ENCODE peak calls at places on chromosomes 2 and 18, in five cellular contexts. One of them, this sample, is unnamed.
A peak's percentile ranks its signal among the peaks of the same experiment; 100 is the strongest.

GRCh38 chr2:95043300-95043786 is 17.8 kb downstream of the MAL start:
- DNase-seq in transverse colon: peak; percentile 53
- DNase-seq in SK-N-SH: no peak
- DNase-seq in stomach: peak; percentile 85
- DNase-seq in left ventricle myocardium inferior: peak; percentile 92
- DNase-seq in this sample: no peak

GRCh38 chr18:78741381-78742340 is 238.0 kb upstream of the SALL3 start:
- DNase-seq in transverse colon: no peak
- DNase-seq in left ventricle myocardium inferior: no peak
- DNase-seq in stomach: peak; percentile 22
- DNase-seq in SK-N-SH: no peak
- DNase-seq in this sample: no peak

GRCh38 chr2:233446121-233446520 is 91.8 kb downstream of the DGKD start:
- DNase-seq in transverse colon: no peak
- DNase-seq in left ventricle myocardium inferior: no peak
- DNase-seq in stomach: no peak
- DNase-seq in SK-N-SH: no peak
- DNase-seq in this sample: peak; percentile 9

GRCh38 chr2:18754286-18754685 is 164.9 kb upstream of the NT5C1B start:
- DNase-seq in SK-N-SH: no peak
- DNase-seq in stomach: no peak
- DNase-seq in left ventricle myocardium inferior: no peak
- DNase-seq in transverse colon: no peak
- DNase-seq in this sample: no peak

GRCh38 chr2:105114551-105114950 is 76.7 kb downstream of the MRPS9 start:
- DNase-seq in transverse colon: no peak
- DNase-seq in left ventricle myocardium inferior: no peak
- DNase-seq in stomach: no peak
- DNase-seq in SK-N-SH: peak; percentile 81
- DNase-seq in this sample: no peak

GRCh38 chr2:185738679-185739472 is at the start of gene FSIP2:
- DNase-seq in left ventricle myocardium inferior: peak; percentile 30
- DNase-seq in transverse colon: peak; percentile 73
- DNase-seq in SK-N-SH: no peak
- DNase-seq in stomach: peak; percentile 70
- DNase-seq in this sample: peak; percentile 65

GRCh38 chr2:132999421-132999820 is 329.4 kb upstream of the LYPD1 start:
- DNase-seq in left ventricle myocardium inferior: no peak
- DNase-seq in transverse colon: no peak
- DNase-seq in stomach: no peak
- DNase-seq in SK-N-SH: no peak
- DNase-seq in this sample: no peak

GRCh38 chr2:37344453-37345361 is at the start of gene QPCT:
- DNase-seq in transverse colon: peak; percentile 69
- DNase-seq in SK-N-SH: peak; percentile 88
- DNase-seq in left ventricle myocardium inferior: peak; percentile 53
- DNase-seq in stomach: peak; percentile 43
- DNase-seq in this sample: peak; percentile 93

GRCh38 chr18:78764544-78764943 is 215.1 kb upstream of the SALL3 start:
- DNase-seq in stomach: no peak
- DNase-seq in transverse colon: no peak
- DNase-seq in SK-N-SH: no peak
- DNase-seq in left ventricle myocardium inferior: no peak
- DNase-seq in this sample: no peak

GRCh38 chr2:212539145-212539880 is 711 bp upstream of the ERBB4 start:
- DNase-seq in left ventricle myocardium inferior: peak; percentile 64
- DNase-seq in stomach: peak; percentile 35
- DNase-seq in transverse colon: no peak
- DNase-seq in SK-N-SH: peak; percentile 62
- DNase-seq in this sample: peak; percentile 65

GRCh38 chr18:74645717-74646116 is 48.0 kb downstream of the ZNF407 start:
- DNase-seq in stomach: no peak
- DNase-seq in SK-N-SH: no peak
- DNase-seq in left ventricle myocardium inferior: no peak
- DNase-seq in transverse colon: no peak
- DNase-seq in this sample: no peak

GRCh38 chr18:13983506-13983905 is 68.2 kb upstream of the MC2R start:
- DNase-seq in transverse colon: no peak
- DNase-seq in stomach: no peak
- DNase-seq in left ventricle myocardium inferior: no peak
- DNase-seq in SK-N-SH: no peak
- DNase-seq in this sample: no peak

GRCh38 chr2:235541838-235542549 is 48.2 kb downstream of the AGAP1 start:
- DNase-seq in transverse colon: peak; percentile 53
- DNase-seq in stomach: no peak
- DNase-seq in SK-N-SH: no peak
- DNase-seq in left ventricle myocardium inferior: no peak
- DNase-seq in this sample: no peak

GRCh38 chr2:288743-289361 is 961 bp upstream of the ALKAL2 start:
- DNase-seq in SK-N-SH: peak; percentile 61
- DNase-seq in stomach: no peak
- DNase-seq in left ventricle myocardium inferior: no peak
- DNase-seq in transverse colon: no peak
- DNase-seq in this sample: peak; percentile 54

GRCh38 chr2:286774-287392 is 1.0 kb downstream of the ALKAL2 start:
- DNase-seq in stomach: no peak
- DNase-seq in left ventricle myocardium inferior: no peak
- DNase-seq in SK-N-SH: peak; percentile 42
- DNase-seq in transverse colon: no peak
- DNase-seq in this sample: no peak

GRCh38 chr2:285990-286389 is 1.9 kb downstream of the ALKAL2 start:
- DNase-seq in transverse colon: no peak
- DNase-seq in stomach: no peak
- DNase-seq in left ventricle myocardium inferior: no peak
- DNase-seq in SK-N-SH: no peak
- DNase-seq in this sample: no peak

GRCh38 chr2:288002-288742 is at the start of gene ALKAL2:
- DNase-seq in stomach: peak; percentile 39
- DNase-seq in transverse colon: peak; percentile 8
- DNase-seq in SK-N-SH: peak; percentile 71
- DNase-seq in left ventricle myocardium inferior: no peak
- DNase-seq in this sample: peak; percentile 73

GRCh38 chr2:287471-287885 is 413 bp downstream of the ALKAL2 start:
- DNase-seq in SK-N-SH: peak; percentile 87
- DNase-seq in left ventricle myocardium inferior: no peak
- DNase-seq in stomach: peak; percentile 45
- DNase-seq in transverse colon: peak; percentile 27
- DNase-seq in this sample: peak; percentile 80
- H3K4me3 ChIP-seq in SK-N-SH: peak overlapping the region; percentile 32
- H3K4me3 ChIP-seq in left ventricle myocardium inferior: peak overlapping the region; percentile 67
- H3K4me3 ChIP-seq in stomach: peak overlapping the region; percentile 66
- H3K4me3 ChIP-seq in transverse colon: peak overlapping the region; percentile 65
- H3K4me3 ChIP-seq in this sample: peak overlapping the region; percentile 36

GRCh38 chr2:188391354-188391753 is 99.7 kb downstream of the GULP1 start:
- DNase-seq in SK-N-SH: no peak
- DNase-seq in transverse colon: no peak
- DNase-seq in left ventricle myocardium inferior: no peak
- DNase-seq in stomach: no peak
- DNase-seq in this sample: no peak
- H3K4me3 ChIP-seq in SK-N-SH: no peak overlapping the region
- H3K4me3 ChIP-seq in transverse colon: no peak overlapping the region
- H3K4me3 ChIP-seq in left ventricle myocardium inferior: no peak overlapping the region
- H3K4me3 ChIP-seq in stomach: no peak overlapping the region
- H3K4me3 ChIP-seq in this sample: no peak overlapping the region

GRCh38 chr2:16652296-16653082 is 13.1 kb downstream of the CYRIA start:
- DNase-seq in stomach: no peak
- DNase-seq in SK-N-SH: no peak
- DNase-seq in transverse colon: no peak
- DNase-seq in left ventricle myocardium inferior: no peak
- DNase-seq in this sample: peak; percentile 61

GRCh38 chr2:16655457-16655837 is 10.2 kb downstream of the CYRIA start:
- DNase-seq in left ventricle myocardium inferior: no peak
- DNase-seq in transverse colon: no peak
- DNase-seq in stomach: no peak
- DNase-seq in SK-N-SH: no peak
- DNase-seq in this sample: no peak

GRCh38 chr2:16653799-16654198 is 11.8 kb downstream of the CYRIA start:
- DNase-seq in transverse colon: peak; percentile 53
- DNase-seq in SK-N-SH: no peak
- DNase-seq in stomach: no peak
- DNase-seq in left ventricle myocardium inferior: no peak
- DNase-seq in this sample: no peak

GRCh38 chr2:16654775-16655456 is 10.7 kb downstream of the CYRIA start:
- DNase-seq in SK-N-SH: no peak
- DNase-seq in left ventricle myocardium inferior: no peak
- DNase-seq in stomach: no peak
- DNase-seq in transverse colon: no peak
- DNase-seq in this sample: no peak

GRCh38 chr2:16653083-16653375 is 12.6 kb downstream of the CYRIA start:
- DNase-seq in SK-N-SH: no peak
- DNase-seq in transverse colon: no peak
- DNase-seq in stomach: no peak
- DNase-seq in left ventricle myocardium inferior: peak; percentile 34
- DNase-seq in this sample: no peak
- H3K4me3 ChIP-seq in SK-N-SH: no peak overlapping the region
- H3K4me3 ChIP-seq in transverse colon: no peak overlapping the region
- H3K4me3 ChIP-seq in stomach: no peak overlapping the region
- H3K4me3 ChIP-seq in left ventricle myocardium inferior: no peak overlapping the region
- H3K4me3 ChIP-seq in this sample: no peak overlapping the region

DNA sequence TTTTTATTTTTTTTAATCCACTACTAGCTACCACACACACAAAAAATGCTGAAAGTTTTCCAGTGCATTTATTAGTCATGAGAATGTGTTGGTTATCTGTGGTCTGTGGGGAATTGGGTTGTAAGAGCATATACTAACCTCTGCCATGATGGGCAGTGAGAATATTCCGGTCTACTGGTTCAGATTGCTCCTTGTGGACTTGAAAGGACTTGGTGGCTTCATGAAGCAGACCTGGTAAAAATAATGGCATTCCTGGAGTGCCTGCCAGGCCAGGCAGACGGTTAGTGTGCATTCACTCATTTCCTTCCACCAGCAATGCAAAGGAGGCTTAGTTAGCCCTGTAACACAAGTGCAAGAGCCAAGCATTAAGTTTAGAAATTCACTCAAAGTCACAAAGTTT is 150.8 kb downstream of the THSD7B start:
- DNase-seq in SK-N-SH: no peak
- DNase-seq in stomach: no peak
- DNase-seq in transverse colon: no peak
- DNase-seq in left ventricle myocardium inferior: no peak
- DNase-seq in this sample: no peak
- H3K4me3 ChIP-seq in SK-N-SH: no peak overlapping the region
- H3K4me3 ChIP-seq in stomach: no peak overlapping the region
- H3K4me3 ChIP-seq in transverse colon: no peak overlapping the region
- H3K4me3 ChIP-seq in left ventricle myocardium inferior: no peak overlapping the region
- H3K4me3 ChIP-seq in this sample: no peak overlapping the region

DNA sequence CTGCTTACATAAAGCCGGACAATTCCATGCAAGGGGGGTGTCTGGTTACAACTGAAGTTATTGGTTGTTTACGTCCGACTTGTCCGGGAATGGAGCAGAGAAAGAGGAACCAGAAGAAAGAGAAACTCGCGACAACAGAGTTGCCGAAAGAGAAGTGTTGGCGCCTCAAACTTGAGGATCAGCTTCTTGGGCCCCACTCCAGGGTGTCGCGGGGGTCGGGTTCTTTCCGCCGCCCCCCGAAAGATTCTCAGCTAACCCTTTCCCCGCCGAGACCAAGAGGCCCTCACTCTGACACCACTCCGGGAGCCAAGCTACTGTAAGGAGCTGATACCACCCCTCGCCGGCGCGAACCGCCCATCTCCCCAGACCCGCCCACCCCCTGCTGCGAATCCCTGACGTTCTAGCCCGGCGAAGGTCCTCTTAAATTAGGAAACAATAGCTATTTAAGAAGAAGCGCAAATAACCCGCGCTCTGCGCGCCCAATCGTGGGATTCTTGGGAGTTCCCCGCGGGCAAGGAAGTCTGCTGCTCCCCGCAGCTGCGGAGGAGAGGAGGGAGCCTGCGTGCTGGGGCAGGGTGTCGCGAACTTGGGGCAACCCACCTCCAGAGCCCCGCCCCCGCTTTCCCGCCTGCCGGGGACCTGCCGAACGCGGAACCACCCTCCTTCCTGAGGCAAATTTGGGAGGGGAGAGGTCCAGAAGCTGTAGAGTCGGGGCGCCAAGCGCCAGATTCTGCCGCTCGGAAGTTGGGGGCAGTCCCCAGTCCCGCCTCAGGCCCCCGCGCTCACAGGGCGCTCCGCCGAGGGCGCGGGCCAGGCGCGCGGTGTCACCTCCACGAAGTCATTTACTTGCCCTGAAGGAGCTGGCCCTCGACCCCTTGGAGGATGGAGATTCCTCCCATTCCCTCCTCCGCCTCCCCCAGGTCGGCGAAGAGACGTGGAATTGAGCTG is 8.5 kb upstream of the SP9 start:
- DNase-seq in stomach: no peak
- DNase-seq in SK-N-SH: no peak
- DNase-seq in left ventricle myocardium inferior: no peak
- DNase-seq in transverse colon: peak; percentile 19
- DNase-seq in this sample: peak; percentile 54
- H3K4me3 ChIP-seq in stomach: peak overlapping the region; percentile 52
- H3K4me3 ChIP-seq in SK-N-SH: peak overlapping the region; percentile 4
- H3K4me3 ChIP-seq in left ventricle myocardium inferior: peak overlapping the region; percentile 57
- H3K4me3 ChIP-seq in transverse colon: peak overlapping the region; percentile 55
- H3K4me3 ChIP-seq in this sample: peak overlapping the region; percentile 22

GRCh38 chr2:234495076-234495800 is 1.6 kb downstream of the ARL4C start:
- DNase-seq in SK-N-SH: peak; percentile 56
- DNase-seq in transverse colon: no peak
- DNase-seq in stomach: no peak
- DNase-seq in left ventricle myocardium inferior: no peak
- DNase-seq in this sample: no peak

GRCh38 chr2:234496442-234496834 is 443 bp downstream of the ARL4C start:
- DNase-seq in left ventricle myocardium inferior: no peak
- DNase-seq in transverse colon: peak; percentile 44
- DNase-seq in stomach: peak; percentile 29
- DNase-seq in SK-N-SH: peak; percentile 74
- DNase-seq in this sample: no peak

GRCh38 chr2:234496835-234497591 is at the start of gene ARL4C:
- DNase-seq in stomach: peak; percentile 71
- DNase-seq in SK-N-SH: peak; percentile 95
- DNase-seq in left ventricle myocardium inferior: peak; percentile 64
- DNase-seq in transverse colon: peak; percentile 66
- DNase-seq in this sample: peak; percentile 61

GRCh38 chr2:234494361-234495075 is 2.4 kb downstream of the ARL4C start:
- DNase-seq in transverse colon: no peak
- DNase-seq in left ventricle myocardium inferior: no peak
- DNase-seq in SK-N-SH: no peak
- DNase-seq in stomach: peak; percentile 37
- DNase-seq in this sample: no peak

DNA sequence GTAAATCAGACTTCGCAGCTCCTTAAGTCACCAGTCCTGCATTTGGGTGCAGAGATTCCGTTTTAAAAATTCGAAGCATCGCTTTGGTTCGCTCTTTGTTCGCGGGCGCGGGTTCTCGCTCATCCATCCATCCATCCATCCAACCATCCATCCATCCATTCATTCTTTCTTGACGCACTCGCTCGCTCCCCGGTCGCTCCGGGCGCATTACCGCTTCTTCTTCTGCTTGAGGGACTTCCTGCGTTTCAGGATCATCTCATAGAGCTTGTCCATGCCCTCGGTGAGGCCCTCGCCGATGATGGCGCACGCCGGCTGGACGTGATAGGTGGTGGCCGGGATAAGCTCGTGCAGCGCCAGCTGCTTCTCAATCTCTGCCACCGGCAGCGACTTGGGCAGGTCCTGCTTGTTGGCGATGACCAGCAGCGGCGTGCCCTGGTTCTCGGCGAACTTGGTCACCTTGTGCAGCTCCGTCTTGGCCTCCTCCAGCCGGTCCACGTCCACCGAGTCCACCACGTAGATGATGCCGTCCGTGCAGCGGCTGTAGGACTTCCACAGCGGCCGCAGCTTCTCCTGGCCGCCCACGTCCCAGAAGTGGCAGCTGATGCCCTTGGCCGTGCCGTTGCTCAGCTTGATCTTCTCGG is 960 bp downstream of the ARL4C start:
- DNase-seq in SK-N-SH: peak; percentile 56
- DNase-seq in left ventricle myocardium inferior: peak; percentile 22
- DNase-seq in transverse colon: peak; percentile 28
- DNase-seq in stomach: peak; percentile 39
- DNase-seq in this sample: peak; percentile 43
- H3K4me3 ChIP-seq in SK-N-SH: peak overlapping the region; percentile 70
- H3K4me3 ChIP-seq in left ventricle myocardium inferior: peak overlapping the region; percentile 73
- H3K4me3 ChIP-seq in transverse colon: peak overlapping the region; percentile 74
- H3K4me3 ChIP-seq in stomach: peak overlapping the region; percentile 68
- H3K4me3 ChIP-seq in this sample: peak overlapping the region; percentile 57